ENCODE peak calls at places on chromosomes 13 and 19, in seven cellular contexts. One of them, this sample, is unnamed.

GRCh38 chr19:3586124-3586626 is 897 bp downstream of the GIPC3 start:
- DNase-seq in mammary epithelial cell: no peak
- DNase-seq in H1: peak
- DNase-seq in neural progenitor cell: peak
- DNase-seq in PC-9: no peak
- DNase-seq in astrocyte: no peak
- DNase-seq in A549: no peak
- DNase-seq in this sample: no peak

GRCh38 chr13:96238241-96238640 is 148.3 kb downstream of the HS6ST3 start:
- DNase-seq in A549: no peak
- DNase-seq in H1: no peak
- DNase-seq in PC-9: no peak
- DNase-seq in mammary epithelial cell: no peak
- DNase-seq in neural progenitor cell: peak
- DNase-seq in astrocyte: no peak
- DNase-seq in this sample: no peak

GRCh38 chr13:37313383-37313782 is 207.9 kb upstream of the CSNK1A1L start:
- DNase-seq in H1: no peak
- DNase-seq in astrocyte: peak
- DNase-seq in neural progenitor cell: no peak
- DNase-seq in PC-9: no peak
- DNase-seq in mammary epithelial cell: peak
- DNase-seq in A549: no peak
- DNase-seq in this sample: peak

GRCh38 chr13:20566424-20566916 is 487 bp upstream of the IFT88 start:
- DNase-seq in H1: no peak
- DNase-seq in neural progenitor cell: no peak
- DNase-seq in PC-9: no peak
- DNase-seq in astrocyte: peak
- DNase-seq in mammary epithelial cell: peak
- DNase-seq in A549: peak
- DNase-seq in this sample: peak

GRCh38 chr13:36681894-36682624 is 8.2 kb downstream of the SERTM1 start:
- DNase-seq in PC-9: no peak
- DNase-seq in H1: no peak
- DNase-seq in A549: no peak
- DNase-seq in neural progenitor cell: no peak
- DNase-seq in astrocyte: no peak
- DNase-seq in mammary epithelial cell: no peak
- DNase-seq in this sample: no peak

GRCh38 chr19:7509625-7510024 is 6.3 kb upstream of the ZNF358 start:
- DNase-seq in H1: peak
- DNase-seq in A549: no peak
- DNase-seq in PC-9: no peak
- DNase-seq in neural progenitor cell: peak
- DNase-seq in mammary epithelial cell: no peak
- DNase-seq in astrocyte: no peak
- DNase-seq in this sample: no peak

GRCh38 chr19:53086949-53087348 is 16.3 kb downstream of the ZNF160 start:
- DNase-seq in mammary epithelial cell: no peak
- DNase-seq in neural progenitor cell: no peak
- DNase-seq in astrocyte: no peak
- DNase-seq in H1: no peak
- DNase-seq in A549: no peak
- DNase-seq in PC-9: no peak
- DNase-seq in this sample: peak

GRCh38 chr19:2164020-2164988 is 571 bp downstream of the DOT1L start:
- DNase-seq in PC-9: no peak
- DNase-seq in mammary epithelial cell: peak
- DNase-seq in H1: peak
- DNase-seq in neural progenitor cell: peak
- DNase-seq in A549: no peak
- DNase-seq in astrocyte: no peak
- DNase-seq in this sample: no peak

GRCh38 chr19:19064811-19065745 is 1.3 kb downstream of the SLC25A42 start:
- DNase-seq in PC-9: no peak
- DNase-seq in mammary epithelial cell: no peak
- DNase-seq in H1: no peak
- DNase-seq in neural progenitor cell: no peak
- DNase-seq in astrocyte: no peak
- DNase-seq in A549: no peak
- DNase-seq in this sample: no peak

GRCh38 chr19:18772620-18773587 is 18.2 kb downstream of the COMP start:
- DNase-seq in A549: no peak
- DNase-seq in mammary epithelial cell: peak
- DNase-seq in PC-9: peak
- DNase-seq in H1: no peak
- DNase-seq in neural progenitor cell: no peak
- DNase-seq in astrocyte: no peak
- DNase-seq in this sample: no peak

GRCh38 chr13:70255406-70255991 is 147.2 kb upstream of the KLHL1 start:
- DNase-seq in H1: no peak
- DNase-seq in PC-9: no peak
- DNase-seq in A549: no peak
- DNase-seq in mammary epithelial cell: no peak
- DNase-seq in neural progenitor cell: no peak
- DNase-seq in astrocyte: no peak
- DNase-seq in this sample: no peak

GRCh38 chr13:114162533-114162922 is 16.5 kb upstream of the CFAP97D2 start:
- DNase-seq in A549: no peak
- DNase-seq in astrocyte: no peak
- DNase-seq in H1: no peak
- DNase-seq in mammary epithelial cell: no peak
- DNase-seq in PC-9: no peak
- DNase-seq in neural progenitor cell: no peak
- DNase-seq in this sample: no peak

GRCh38 chr13:46624821-46625220 is 71.9 kb downstream of the LRCH1 start:
- DNase-seq in H1: no peak
- DNase-seq in mammary epithelial cell: no peak
- DNase-seq in neural progenitor cell: no peak
- DNase-seq in A549: no peak
- DNase-seq in PC-9: no peak
- DNase-seq in astrocyte: no peak
- DNase-seq in this sample: no peak
- H3K27ac ChIP-seq in H1: no peak
- H3K27ac ChIP-seq in mammary epithelial cell: no peak
- H3K27ac ChIP-seq in neural progenitor cell: no peak
- H3K27ac ChIP-seq in A549: no peak
- H3K27ac ChIP-seq in PC-9: no peak
- H3K27ac ChIP-seq in astrocyte: no peak
- H3K27ac ChIP-seq in this sample: no peak

GRCh38 chr19:58519087-58519354 is 589 bp downstream of the ZBTB45 start:
- DNase-seq in A549: peak
- DNase-seq in mammary epithelial cell: peak
- DNase-seq in H1: peak
- DNase-seq in neural progenitor cell: peak
- DNase-seq in PC-9: peak
- DNase-seq in astrocyte: peak
- DNase-seq in this sample: peak
- TF ChIP-seq CTCF in A549: no peak
- TF ChIP-seq CTCF in mammary epithelial cell: peak
- TF ChIP-seq CTCF in H1: peak
- TF ChIP-seq CTCF in neural progenitor cell: peak
- TF ChIP-seq CTCF in PC-9: peak
- TF ChIP-seq CTCF in astrocyte: peak
- TF ChIP-seq CTCF in this sample: peak

GRCh38 chr13:31638577-31638976 is 100.7 kb upstream of the RXFP2 start:
- DNase-seq in PC-9: no peak
- DNase-seq in H1: no peak
- DNase-seq in astrocyte: peak
- DNase-seq in mammary epithelial cell: peak
- DNase-seq in A549: no peak
- DNase-seq in neural progenitor cell: no peak
- DNase-seq in this sample: peak

DNA sequence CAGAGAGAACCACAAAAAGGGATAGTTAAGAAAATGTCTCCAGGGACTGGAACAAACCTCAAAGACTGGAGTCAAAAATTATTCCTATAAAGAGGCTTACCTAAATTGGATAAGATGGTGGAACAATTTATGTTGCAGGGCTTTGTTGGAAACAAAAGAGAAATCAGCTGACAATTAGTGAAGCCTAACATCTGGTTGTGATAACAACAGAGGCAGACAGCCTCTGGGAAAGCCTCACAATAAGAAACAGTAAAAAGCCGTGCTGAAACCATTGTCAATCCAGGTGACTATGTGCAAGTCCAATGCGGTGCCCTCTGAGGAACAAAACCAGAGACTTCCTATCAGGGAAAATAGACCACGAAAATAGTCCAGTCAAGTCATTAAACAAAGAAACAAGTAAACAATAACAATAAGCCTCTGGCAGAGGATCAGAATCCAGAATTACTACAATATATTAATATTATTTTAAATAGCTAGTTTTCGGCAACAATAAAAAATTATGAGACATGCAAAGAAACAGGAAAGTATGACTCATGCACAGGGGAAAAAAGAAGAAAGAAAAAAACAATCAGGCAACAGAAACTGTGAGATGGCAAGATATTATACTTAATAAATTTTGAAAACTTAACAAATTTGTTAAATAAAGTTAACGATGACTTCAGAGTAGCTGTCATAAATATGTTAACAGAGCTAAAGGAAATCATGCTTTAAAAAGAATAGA is 99.7 kb upstream of the RXFP2 start:
- DNase-seq in astrocyte: no peak
- DNase-seq in PC-9: no peak
- DNase-seq in A549: no peak
- DNase-seq in H1: no peak
- DNase-seq in neural progenitor cell: no peak
- DNase-seq in mammary epithelial cell: no peak
- DNase-seq in this sample: peak
- H3K4me2 ChIP-seq in astrocyte: no peak
- H3K4me2 ChIP-seq in PC-9: no peak
- H3K4me2 ChIP-seq in A549: no peak
- H3K4me2 ChIP-seq in H1: no peak
- H3K4me2 ChIP-seq in neural progenitor cell: no peak
- H3K4me2 ChIP-seq in mammary epithelial cell: no peak
- H3K4me2 ChIP-seq in this sample: no peak

DNA sequence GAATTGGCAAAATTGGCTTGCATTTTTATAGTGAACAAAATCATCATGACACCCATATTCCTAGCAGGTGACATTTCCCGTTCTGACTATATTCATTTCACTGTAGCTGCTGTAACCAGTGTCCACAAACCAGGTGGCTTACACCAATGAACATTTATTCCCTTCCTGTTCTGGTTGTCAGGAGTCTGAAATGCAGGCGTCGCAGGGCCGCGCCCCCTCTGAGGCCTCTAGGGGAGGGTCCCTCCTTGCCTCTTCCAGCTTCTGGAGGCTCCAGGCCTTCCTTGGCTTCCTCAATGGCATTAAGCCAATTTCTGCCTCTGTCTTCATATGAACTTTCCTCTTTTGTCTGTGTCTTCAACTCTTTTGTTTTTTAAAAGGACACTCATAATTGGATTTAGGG is 6.5 kb upstream of the RLN3 start:
- DNase-seq in A549: no peak
- DNase-seq in H1: peak
- DNase-seq in neural progenitor cell: peak
- DNase-seq in PC-9: no peak
- DNase-seq in mammary epithelial cell: no peak
- DNase-seq in astrocyte: no peak
- DNase-seq in this sample: no peak
- H3K27ac ChIP-seq in A549: no peak
- H3K27ac ChIP-seq in H1: no peak
- H3K27ac ChIP-seq in neural progenitor cell: no peak
- H3K27ac ChIP-seq in PC-9: no peak
- H3K27ac ChIP-seq in mammary epithelial cell: no peak
- H3K27ac ChIP-seq in astrocyte: no peak
- H3K27ac ChIP-seq in this sample: no peak